ENCODE peak calls at places on chromosomes 6 and 20, in nine cellular contexts. H, D, O, L, T, N, W, U and S are unnamed samples.

GRCh38 chr6:125154184-125155135 is 887 bp downstream of the TPD52L1 start:
- DNase-seq in H (no peak), D (no peak), O (peak), L (peak), T (no peak), N (peak), W (no peak), U (peak), S (no peak)

GRCh38 chr6:71228461-71229041 is 60.1 kb upstream of the OGFRL1 start:
- DNase-seq in H (no peak), D (peak), O (no peak), L (no peak), T (no peak), N (no peak), W (peak), U (no peak), S (no peak)

GRCh38 chr6:11209369-11209768 is 23.1 kb downstream of the NEDD9 start:
- DNase-seq in H (no peak), D (no peak), O (no peak), L (no peak), T (no peak), N (no peak), W (no peak), U (no peak), S (no peak)

GRCh38 chr20:2814587-2815051 is at the start of gene C20orf141:
- DNase-seq in H (peak), D (peak), O (no peak), L (peak), T (peak), N (peak), W (peak), U (no peak), S (no peak)

GRCh38 chr6:132388291-132388690 is 13.0 kb downstream of the MOXD1 start:
- DNase-seq in H (no peak), D (no peak), O (no peak), L (peak), T (no peak), N (no peak), W (no peak), U (no peak), S (no peak)

GRCh38 chr20:50418890-50419642 is 91.1 kb upstream of the PTPN1 start:
- DNase-seq in H (no peak), D (no peak), O (no peak), L (no peak), T (no peak), N (no peak), W (no peak), U (no peak), S (no peak)

GRCh38 chr6:158564243-158565121 is 4.6 kb downstream of the TMEM181 start:
- DNase-seq in H (no peak), D (no peak), O (peak), L (no peak), T (no peak), N (no peak), W (no peak), U (no peak), S (no peak)

GRCh38 chr6:130187335-130188206 is 35.2 kb downstream of the SAMD3 start:
- DNase-seq in H (no peak), D (no peak), O (no peak), L (no peak), T (no peak), N (no peak), W (no peak), U (no peak), S (no peak)

GRCh38 chr6:150314230-150315188 is 54.3 kb upstream of the IYD start:
- DNase-seq in H (no peak), D (no peak), O (no peak), L (no peak), T (no peak), N (no peak), W (no peak), U (no peak), S (no peak)

GRCh38 chr20:49637238-49637637 is 69.3 kb upstream of the PTGIS start:
- DNase-seq in H (no peak), D (no peak), O (no peak), L (no peak), T (no peak), N (no peak), W (no peak), U (no peak), S (no peak)

GRCh38 chr20:58693226-58694006 is 816 bp downstream of the NPEPL1 start:
- DNase-seq in H (no peak), D (no peak), O (peak), L (peak), T (no peak), N (no peak), W (no peak), U (peak), S (no peak)

GRCh38 chr20:59055302-59055701 is 12.7 kb upstream of the PRELID3B start:
- DNase-seq in H (no peak), D (peak), O (no peak), L (peak), T (no peak), N (no peak), W (peak), U (no peak), S (no peak)

GRCh38 chr6:113654396-113654795 is 202.7 kb upstream of the MARCKS start:
- DNase-seq in H (peak), D (peak), O (no peak), L (peak), T (peak), N (no peak), W (peak), U (no peak), S (no peak)

GRCh38 chr6:6905961-6906518 is 201.7 kb upstream of the RREB1 start:
- DNase-seq in H (no peak), D (no peak), O (no peak), L (no peak), T (no peak), N (no peak), W (no peak), U (no peak), S (no peak)

GRCh38 chr6:152380351-152380767 is 256.8 kb downstream of the SYNE1 start:
- DNase-seq in H (no peak), D (peak), O (no peak), L (peak), T (peak), N (peak), W (peak), U (no peak), S (no peak)

GRCh38 chr20:58438970-58439808 is 50.2 kb downstream of the VAPB start:
- DNase-seq in H (no peak), D (no peak), O (no peak), L (no peak), T (no peak), N (no peak), W (no peak), U (no peak), S (no peak)

GRCh38 chr6:20455175-20456075 is 53.7 kb downstream of the E2F3 start:
- DNase-seq in H (no peak), D (peak), O (no peak), L (peak), T (peak), N (no peak), W (no peak), U (no peak), S (no peak)

GRCh38 chr20:62422636-62423325 is 4.6 kb downstream of the RBBP8NL start:
- DNase-seq in H (no peak), D (no peak), O (no peak), L (no peak), T (no peak), N (no peak), W (no peak), U (no peak), S (no peak)

GRCh38 chr20:20465259-20465658 is 97.4 kb downstream of the INSM1 start:
- DNase-seq in H (no peak), D (no peak), O (no peak), L (peak), T (no peak), N (no peak), W (no peak), U (no peak), S (no peak)

GRCh38 chr6:155354167-155354566 is 39.9 kb upstream of the TFB1M start:
- DNase-seq in H (no peak), D (no peak), O (no peak), L (no peak), T (no peak), N (no peak), W (peak), U (no peak), S (no peak)

GRCh38 chr6:125273965-125274364 is 27.8 kb downstream of the HDDC2 start:
- DNase-seq in H (no peak), D (peak), O (no peak), L (peak), T (no peak), N (no peak), W (peak), U (no peak), S (no peak)

GRCh38 chr20:52847739-52848359 is 124.3 kb upstream of the TSHZ2 start:
- DNase-seq in H (no peak), D (no peak), O (no peak), L (no peak), T (no peak), N (no peak), W (peak), U (no peak), S (no peak)

GRCh38 chr6:135188718-135189117 is 7.6 kb downstream of the MYB start:
- DNase-seq in H (no peak), D (no peak), O (no peak), L (no peak), T (no peak), N (no peak), W (no peak), U (no peak), S (no peak)

GRCh38 chr6:148611213-148611612 is 135.6 kb upstream of the UST start:
- DNase-seq in H (no peak), D (peak), O (no peak), L (peak), T (peak), N (no peak), W (peak), U (no peak), S (no peak)

GRCh38 chr20:31972481-31973386 is 4.8 kb downstream of the XKR7 start:
- DNase-seq in H (no peak), D (peak), O (no peak), L (peak), T (no peak), N (no peak), W (no peak), U (no peak), S (no peak)

GRCh38 chr20:59519707-59520014 is 84.7 kb upstream of the PHACTR3 start:
- DNase-seq in H (no peak), D (no peak), O (no peak), L (no peak), T (no peak), N (no peak), W (no peak), U (no peak), S (no peak)

GRCh38 chr6:164079275-164079600 is 664.7 kb downstream of the QKI start:
- DNase-seq in H (no peak), D (no peak), O (no peak), L (no peak), T (no peak), N (no peak), W (no peak), U (no peak), S (no peak)

GRCh38 chr20:59831024-59831900 is 102.2 kb downstream of the SYCP2 start:
- DNase-seq in H (no peak), D (no peak), O (no peak), L (no peak), T (no peak), N (peak), W (no peak), U (no peak), S (no peak)

GRCh38 chr6:21588812-21589811 is 4.4 kb upstream of the SOX4 start:
- DNase-seq in H (peak), D (peak), O (peak), L (peak), T (peak), N (peak), W (peak), U (peak), S (peak)

GRCh38 chr6:51959744-51960383 is 127.5 kb downstream of the PKHD1 start:
- DNase-seq in H (peak), D (peak), O (peak), L (peak), T (peak), N (peak), W (peak), U (peak), S (peak)

GRCh38 chr6:134074151-134074712 is 21.8 kb upstream of the SLC2A12 start:
- DNase-seq in H (no peak), D (no peak), O (no peak), L (no peak), T (no peak), N (no peak), W (peak), U (no peak), S (no peak)